ENCODE peak calls at places on chromosome X, in four cellular contexts. W is K562, E is GM12878, H is HepG2. P is an unnamed sample.

GRCh38 chrX:134004038-134004437 is 18.6 kb upstream of the GPC3 start:
- DNase-seq in W (no peak), E (no peak), H (no peak), P (no peak)

GRCh38 chrX:13085533-13085932 is 41.1 kb upstream of the FAM9C start:
- DNase-seq in E (peak; percentile 74), W (no peak), H (no peak), P (no peak)

GRCh38 chrX:17521871-17522693 is 147.1 kb downstream of the NHS start:
- DNase-seq in H (no peak), W (peak; percentile 1), E (no peak), P (peak; percentile 45)

GRCh38 chrX:38717871-38718270 is 83.4 kb upstream of the MID1IP1 start:
- DNase-seq in W (peak; percentile 41), E (no peak), H (peak; percentile 16), P (peak; percentile 52)

GRCh38 chrX:97743014-97743413 is 859.3 kb downstream of the RPA4 start:
- DNase-seq in E (no peak), W (peak; percentile 3), H (no peak), P (no peak)

GRCh38 chrX:87517571-87518141 is at the start of gene KLHL4:
- DNase-seq in E (no peak), H (no peak), W (peak; percentile 65), P (no peak)

GRCh38 chrX:15675490-15675921 is 10.9 kb upstream of the CLTRN start:
- DNase-seq in E (no peak), W (peak; percentile 85), H (no peak), P (peak; percentile 75)

GRCh38 chrX:110569506-110569905 is 210.9 kb downstream of the RTL9 start:
- DNase-seq in H (no peak), E (no peak), W (no peak), P (no peak)

GRCh38 chrX:130091976-130092522 is 18.2 kb downstream of the ELF4 start:
- DNase-seq in E (peak; percentile 81), W (peak; percentile 88), H (peak; percentile 66), P (no peak)

GRCh38 chrX:121244511-121244910 is 197.1 kb downstream of the GLUD2 start:
- DNase-seq in E (no peak), H (peak; percentile 29), W (no peak), P (no peak)

GRCh38 chrX:40314070-40314469 is 216.3 kb upstream of the BCOR start:
- DNase-seq in E (no peak), H (no peak), W (peak; percentile 30), P (peak; percentile 24)

GRCh38 chrX:40170830-40171512 is 73.2 kb upstream of the BCOR start:
- DNase-seq in H (no peak), E (no peak), W (peak; percentile 54), P (no peak)

GRCh38 chrX:10016516-10017132 is 49.5 kb downstream of the CLDN34 start:
- DNase-seq in W (no peak), E (no peak), H (no peak), P (no peak)

GRCh38 chrX:143027262-143027661 is 1.5 kb downstream of the SPANXN4 start:
- DNase-seq in H (no peak), W (no peak), E (no peak), P (no peak)
- TF ChIP-seq TARDBP in H (no peak), W (no peak), E (no peak), P (no peak)

DNA sequence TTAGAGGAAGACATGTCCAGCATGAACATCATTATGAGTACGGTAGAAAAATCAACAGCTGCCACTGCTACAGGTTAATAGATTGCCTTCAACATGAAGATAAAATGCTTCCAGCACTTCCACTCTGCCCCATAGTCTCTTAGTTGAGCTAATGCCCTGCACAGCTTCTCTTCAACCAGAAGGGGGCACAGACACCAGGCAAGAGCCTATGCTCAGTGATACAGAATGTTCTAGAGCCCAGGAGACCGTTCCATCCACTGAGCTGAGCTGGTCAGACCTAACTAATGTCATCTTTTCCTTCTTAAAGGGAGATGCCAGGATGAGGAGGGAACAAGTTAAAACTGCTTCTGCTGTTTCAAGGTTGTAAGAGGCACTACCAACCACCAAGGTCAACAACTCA is 42.2 kb downstream of the SMIM10L2A start:
- DNase-seq in H (peak; percentile 0), E (no peak), W (peak; percentile 14), P (no peak)
- TF ChIP-seq TARDBP in H (no peak), E (no peak), W (no peak), P (no peak)

GRCh38 chrX:56764153-56764974 is 35.3 kb downstream of the NBDY start:
- DNase-seq in H (peak; percentile 48), E (peak; percentile 99), W (peak; percentile 65), P (peak; percentile 60)

GRCh38 chrX:56766554-56767412 is 37.7 kb downstream of the NBDY start:
- DNase-seq in E (no peak), W (no peak), H (no peak), P (no peak)

GRCh38 chrX:56763556-56764152 is 34.6 kb downstream of the NBDY start:
- DNase-seq in H (peak; percentile 15), W (peak; percentile 1), E (no peak), P (peak; percentile 35)

GRCh38 chrX:56765816-56766553 is 36.9 kb downstream of the NBDY start:
- DNase-seq in H (no peak), E (no peak), W (no peak), P (no peak)

GRCh38 chrX:56764975-56765791 is 36.1 kb downstream of the NBDY start:
- DNase-seq in H (no peak), E (no peak), W (no peak), P (no peak)
- TF ChIP-seq TARDBP in H (no peak), E (no peak), W (no peak), P (no peak)

DNA sequence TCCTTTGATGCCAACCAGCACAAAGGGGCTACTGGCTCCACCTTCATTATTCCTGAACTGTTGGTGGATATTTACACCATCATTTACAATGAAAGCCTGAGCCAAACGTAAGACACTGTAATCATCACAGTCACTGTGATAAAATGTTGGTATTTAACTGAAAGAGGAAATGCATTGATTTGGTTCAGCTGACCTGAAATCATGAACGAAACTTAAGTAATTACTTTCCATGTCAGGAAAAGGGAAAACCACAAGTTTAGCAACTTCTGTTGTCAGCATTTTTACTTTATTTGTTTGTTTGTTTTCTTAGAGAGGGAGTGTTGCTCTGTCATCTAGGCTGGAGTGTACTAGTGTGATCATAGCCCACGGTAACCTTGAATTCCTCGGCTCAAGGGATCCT is 247.8 kb upstream of the FAM47A start:
- DNase-seq in E (no peak), H (no peak), W (no peak), P (no peak)
- TF ChIP-seq TARDBP in E (no peak), H (no peak), W (no peak), P (no peak)

GRCh38 chrX:7941390-7942042 is 14.3 kb upstream of the PNPLA4 start:
- DNase-seq in H (peak; percentile 3), E (no peak), W (no peak), P (no peak)
- TF ChIP-seq TARDBP in H (no peak), E (no peak), W (no peak), P (no peak)

GRCh38 chrX:75522565-75523411 is at the start of gene ZDHHC15:
- DNase-seq in H (no peak), W (no peak), E (peak; percentile 13), P (peak; percentile 10)
- TF ChIP-seq TARDBP in H (no peak), W (no peak), E (no peak), P (no peak)

GRCh38 chrX:84221181-84221580 is 33.2 kb upstream of the RPS6KA6 start:
- DNase-seq in E (no peak), W (no peak), H (no peak), P (no peak)

GRCh38 chrX:84219551-84219950 is 31.6 kb upstream of the RPS6KA6 start:
- DNase-seq in W (no peak), E (no peak), H (no peak), P (no peak)

DNA sequence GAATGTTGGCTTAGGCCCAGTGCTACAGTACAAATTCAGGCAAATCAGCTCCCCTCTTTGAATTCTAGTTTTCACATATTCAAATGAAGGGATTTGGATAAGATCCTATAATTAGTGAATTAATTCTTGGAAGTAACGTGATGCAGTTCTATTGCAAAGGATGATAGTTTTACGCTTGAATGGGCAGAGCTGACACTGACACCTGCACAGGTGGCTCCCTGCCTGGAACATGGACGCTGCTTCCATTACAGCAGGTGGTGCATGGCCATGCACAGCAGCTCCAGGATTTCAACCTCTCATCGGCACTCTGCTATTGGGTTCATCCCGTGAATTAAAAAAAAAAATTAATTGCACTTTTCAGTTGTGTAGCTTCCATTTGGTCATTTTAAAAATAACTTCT is 28.4 kb upstream of the RPS6KA6 start:
- DNase-seq in W (no peak), E (no peak), H (no peak), P (no peak)
- TF ChIP-seq TARDBP in W (no peak), E (no peak), H (no peak), P (no peak)

DNA sequence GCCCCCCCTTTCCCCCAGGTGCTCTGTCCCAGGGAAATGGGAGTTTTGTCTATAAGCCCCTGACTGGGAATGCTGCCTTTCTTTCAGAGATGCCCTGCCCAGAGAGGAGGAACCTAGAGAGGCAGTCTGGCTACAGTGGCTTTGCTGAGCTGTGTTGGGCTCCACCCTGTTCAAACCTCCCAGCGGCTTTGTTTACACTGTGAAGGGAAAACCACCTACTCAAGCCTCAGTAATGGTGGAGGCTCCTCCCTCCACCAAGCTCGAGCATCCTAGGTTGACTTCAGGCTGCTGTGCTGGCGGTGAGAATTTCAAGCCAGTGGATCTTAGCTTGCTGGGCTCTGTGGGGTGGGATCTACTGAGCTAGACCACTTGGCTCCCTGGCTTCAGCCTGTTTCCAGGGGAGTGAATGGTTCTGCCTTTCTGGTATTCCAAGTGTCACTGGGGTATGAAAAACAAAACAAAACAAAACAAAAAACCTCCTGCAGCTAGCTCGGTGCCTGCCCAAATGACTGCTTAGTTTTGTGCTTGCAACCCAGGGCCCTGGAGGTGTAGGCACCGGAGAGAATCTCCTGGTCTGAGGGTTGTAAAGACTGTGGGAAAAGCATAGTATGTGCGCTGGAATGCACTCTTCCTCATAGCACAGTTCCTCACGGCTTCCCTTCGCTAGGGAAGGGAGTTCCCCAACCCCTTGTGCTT is 41.7 kb downstream of the ITM2A start:
- DNase-seq in W (peak; percentile 35), H (no peak), E (no peak), P (no peak)
- TF ChIP-seq TARDBP in W (no peak), H (no peak), E (no peak), P (no peak)

P was measured in HEK293T.